ENCODE peak calls at places on chromosomes 5 and 9, in eight cellular contexts. Q, O, P, L, T, H, B and C are unnamed samples.

GRCh38 chr5:61349935-61350334 is 17.9 kb downstream of the ZSWIM6 start:
- DNase-seq in Q (no peak), O (no peak), P (no peak), L (no peak), T (no peak), H (no peak), B (no peak), C (no peak)

GRCh38 chr5:42756630-42757601 is at the start of gene CCDC152:
- DNase-seq in Q (no peak), O (peak), P (peak), L (no peak), T (peak), H (no peak), B (peak), C (no peak)

GRCh38 chr5:154826-155225 is 36.5 kb upstream of the LRRC14B start:
- DNase-seq in Q (no peak), O (no peak), P (no peak), L (no peak), T (no peak), H (no peak), B (peak), C (no peak)

GRCh38 chr5:124923131-124923530 is 176.7 kb upstream of the ZNF608 start:
- DNase-seq in Q (no peak), O (peak), P (no peak), L (no peak), T (no peak), H (no peak), B (no peak), C (no peak)

GRCh38 chr9:72665421-72665820 is 144.0 kb downstream of the TMC1 start:
- DNase-seq in Q (no peak), O (peak), P (no peak), L (no peak), T (peak), H (no peak), B (no peak), C (no peak)

GRCh38 chr9:92668746-92669526 is 995 bp downstream of the IPPK start:
- DNase-seq in Q (peak), O (peak), P (no peak), L (no peak), T (peak), H (no peak), B (peak), C (no peak)

GRCh38 chr9:131698715-131699053 is 41.2 kb downstream of the RAPGEF1 start:
- DNase-seq in Q (no peak), O (no peak), P (no peak), L (no peak), T (no peak), H (no peak), B (no peak), C (no peak)

GRCh38 chr9:69104830-69105527 is 69.1 kb upstream of the TJP2 start:
- DNase-seq in Q (peak), O (no peak), P (no peak), L (no peak), T (peak), H (no peak), B (no peak), C (no peak)

GRCh38 chr5:39639618-39640078 is 214.9 kb upstream of the DAB2 start:
- DNase-seq in Q (no peak), O (peak), P (no peak), L (no peak), T (peak), H (no peak), B (no peak), C (no peak)

GRCh38 chr9:126203313-126203712 is 123.3 kb upstream of the MVB12B start:
- DNase-seq in Q (no peak), O (no peak), P (no peak), L (no peak), T (no peak), H (no peak), B (no peak), C (no peak)
- TF ChIP-seq CTCF in Q (no peak), O (peak), P (no peak), L (peak), T (peak), H (peak), B (no peak), C (no peak)

GRCh38 chr5:139395844-139396640 is 1.1 kb upstream of the PROB1 start:
- DNase-seq in Q (no peak), O (peak), P (no peak), L (no peak), T (no peak), H (no peak), B (peak), C (no peak)
- TF ChIP-seq CTCF in Q (no peak), O (no peak), P (peak), L (no peak), T (no peak), H (no peak), B (no peak), C (no peak)

GRCh38 chr5:167261309-167262100 is 1029.9 kb upstream of the WWC1 start:
- DNase-seq in Q (no peak), O (peak), P (no peak), L (no peak), T (no peak), H (no peak), B (no peak), C (no peak)
- TF ChIP-seq CTCF in Q (peak), O (peak), P (no peak), L (peak), T (no peak), H (peak), B (peak), C (peak)

GRCh38 chr5:139663207-139663606 is 15.1 kb downstream of the CXXC5 start:
- DNase-seq in Q (no peak), O (no peak), P (no peak), L (no peak), T (no peak), H (no peak), B (no peak), C (no peak)

GRCh38 chr5:139659673-139660072 is 11.5 kb downstream of the CXXC5 start:
- DNase-seq in Q (no peak), O (no peak), P (no peak), L (no peak), T (no peak), H (no peak), B (no peak), C (no peak)

GRCh38 chr5:139660105-139660915 is 12.2 kb downstream of the CXXC5 start:
- DNase-seq in Q (peak), O (peak), P (no peak), L (no peak), T (peak), H (no peak), B (peak), C (no peak)

GRCh38 chr5:139662617-139663016 is 14.5 kb downstream of the CXXC5 start:
- DNase-seq in Q (no peak), O (no peak), P (no peak), L (no peak), T (no peak), H (no peak), B (no peak), C (no peak)

DNA sequence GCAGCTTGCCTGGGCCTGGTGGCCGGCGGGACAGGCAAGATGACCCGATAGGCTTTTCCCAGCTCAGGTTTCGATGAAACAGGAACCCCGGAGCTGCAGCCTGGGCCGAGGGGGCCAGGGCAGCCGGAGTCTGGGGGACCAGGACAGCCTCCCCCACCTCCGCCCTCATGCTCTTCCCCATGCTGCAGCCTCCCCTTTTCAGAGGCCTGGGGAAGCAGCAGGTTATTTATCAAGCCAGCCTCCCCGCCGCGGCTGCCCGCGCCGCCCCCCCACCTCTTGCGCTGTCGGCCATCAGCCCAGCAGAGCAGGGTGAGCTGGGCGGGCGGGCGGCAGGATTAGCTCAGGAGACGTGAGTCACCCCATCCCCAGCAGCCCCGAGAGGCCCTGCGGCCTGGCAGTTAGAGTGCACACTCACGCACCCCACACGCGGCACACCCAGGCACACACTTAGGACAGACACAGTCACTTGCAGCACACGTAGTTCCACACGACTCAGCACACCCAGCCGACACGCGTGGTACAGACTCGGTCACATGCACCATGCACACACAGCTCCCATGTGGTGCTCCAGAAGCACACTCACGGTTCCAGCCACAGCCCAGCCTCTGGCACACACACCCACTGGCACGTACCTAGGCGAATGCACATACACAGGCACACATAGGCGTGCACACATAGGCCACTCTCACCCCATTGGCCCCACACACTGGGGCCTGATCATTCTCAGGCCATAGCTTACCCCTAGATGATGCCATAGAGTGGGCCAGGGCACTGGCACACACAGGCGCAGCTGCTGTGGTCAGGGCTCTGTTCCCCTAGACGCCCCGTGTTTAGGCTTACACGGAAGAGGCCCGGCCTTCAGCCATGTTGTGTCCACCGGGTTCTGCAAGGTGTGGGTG is 13.0 kb downstream of the CXXC5 start:
- DNase-seq in Q (peak), O (peak), P (peak), L (peak), T (peak), H (no peak), B (peak), C (no peak)
- TF ChIP-seq CTCF in Q (no peak), O (no peak), P (no peak), L (no peak), T (no peak), H (no peak), B (no peak), C (no peak)

GRCh38 chr9:105088499-105088898 is 156.0 kb upstream of the SLC44A1 start:
- DNase-seq in Q (no peak), O (no peak), P (no peak), L (no peak), T (no peak), H (no peak), B (no peak), C (no peak)
- TF ChIP-seq CTCF in Q (no peak), O (no peak), P (no peak), L (no peak), T (no peak), H (no peak), B (no peak), C (no peak)

GRCh38 chr5:95930141-95930540 is 31.5 kb downstream of the ELL2 start:
- DNase-seq in Q (no peak), O (no peak), P (no peak), L (no peak), T (no peak), H (no peak), B (no peak), C (no peak)
- TF ChIP-seq CTCF in Q (no peak), O (no peak), P (no peak), L (no peak), T (no peak), H (no peak), B (no peak), C (no peak)

GRCh38 chr5:53874409-53874808 is 314.0 kb downstream of the NDUFS4 start:
- DNase-seq in Q (peak), O (peak), P (no peak), L (no peak), T (no peak), H (no peak), B (no peak), C (no peak)
- TF ChIP-seq CTCF in Q (peak), O (peak), P (no peak), L (peak), T (peak), H (no peak), B (no peak), C (no peak)

DNA sequence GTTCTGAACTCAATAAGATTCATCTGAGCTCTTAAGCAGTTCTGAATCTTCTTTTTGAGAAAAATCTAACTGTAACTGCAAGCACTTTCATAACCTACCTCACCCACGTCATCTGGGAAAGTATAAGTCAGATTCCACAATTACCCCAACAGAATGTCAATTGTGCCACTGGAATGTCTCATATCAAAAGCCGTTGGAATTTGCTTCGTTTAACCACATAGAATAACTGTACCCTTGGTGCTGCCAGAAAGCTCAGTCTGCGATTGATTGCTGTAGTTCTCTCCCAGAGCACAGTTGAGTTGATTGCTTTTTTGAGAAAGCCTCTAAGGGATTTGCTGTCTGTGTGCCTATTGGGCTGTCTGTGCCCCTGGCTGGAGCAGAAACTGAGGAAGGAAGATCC is 583.6 kb downstream of the TMEM38B start:
- DNase-seq in Q (no peak), O (no peak), P (no peak), L (no peak), T (no peak), H (no peak), B (no peak), C (no peak)
- TF ChIP-seq CTCF in Q (no peak), O (no peak), P (no peak), L (no peak), T (no peak), H (no peak), B (no peak), C (no peak)